ENCODE peak calls at places on chromosomes 11 and 22, in four cellular contexts. R, Y, P and U are unnamed samples.

GRCh38 chr11:100585728-100586127 is 101.4 kb upstream of the ARHGAP42 start:
- DNase-seq in Y (no peak), R (no peak), P (no peak), U (no peak)

GRCh38 chr11:132911186-132911585 is 621.1 kb downstream of the OPCML start:
- DNase-seq in Y (no peak), R (no peak), P (no peak), U (no peak)

GRCh38 chr22:38219644-38220043 is 17.9 kb downstream of the MAFF start:
- DNase-seq in Y (no peak), P (no peak), R (no peak), U (no peak)

GRCh38 chr22:37747090-37747714 is 50.4 kb downstream of the TRIOBP start:
- DNase-seq in R (no peak), Y (no peak), P (no peak), U (no peak)

GRCh38 chr11:13277719-13278619 is at the start of gene BMAL1:
- DNase-seq in Y (no peak), P (no peak), R (peak; percentile 46), U (peak; percentile 38)

GRCh38 chr11:94539420-94539819 is 4.3 kb upstream of the FUT4 start:
- DNase-seq in Y (no peak), R (no peak), P (no peak), U (no peak)

GRCh38 chr22:30304495-30305244 is 15.4 kb upstream of the CASTOR1 start:
- DNase-seq in R (peak; percentile 63), Y (no peak), P (no peak), U (no peak)

GRCh38 chr22:30985561-30986208 is 16.6 kb downstream of the TUG1 start:
- DNase-seq in P (no peak), Y (no peak), R (no peak), U (no peak)

GRCh38 chr11:34266090-34266912 is 91.5 kb downstream of the ABTB2 start:
- DNase-seq in P (no peak), R (peak; percentile 29), Y (no peak), U (no peak)

GRCh38 chr11:67441082-67441683 is 2.1 kb downstream of the CORO1B start:
- DNase-seq in Y (no peak), P (no peak), R (no peak), U (no peak)

GRCh38 chr11:65428578-65429068 is 6.0 kb downstream of the NEAT1 start:
- DNase-seq in P (no peak), Y (no peak), R (no peak), U (no peak)

GRCh38 chr22:39431821-39432251 is 25.0 kb upstream of the MGAT3 start:
- DNase-seq in Y (no peak), P (no peak), R (no peak), U (no peak)

GRCh38 chr11:28756977-28757376 is 648.8 kb downstream of the METTL15 start:
- DNase-seq in P (no peak), R (no peak), Y (no peak), U (no peak)

GRCh38 chr22:46515208-46516111 is 22.0 kb downstream of the CELSR1 start:
- DNase-seq in Y (no peak), P (no peak), R (no peak), U (no peak)

GRCh38 chr22:45318558-45319318 is 9.0 kb downstream of the FAM118A start:
- DNase-seq in P (peak; percentile 46), R (peak; percentile 25), Y (no peak), U (no peak)

GRCh38 chr11:111730871-111731591 is 35.2 kb downstream of the PPP2R1B start:
- DNase-seq in P (no peak), Y (no peak), R (no peak), U (no peak)

DNA sequence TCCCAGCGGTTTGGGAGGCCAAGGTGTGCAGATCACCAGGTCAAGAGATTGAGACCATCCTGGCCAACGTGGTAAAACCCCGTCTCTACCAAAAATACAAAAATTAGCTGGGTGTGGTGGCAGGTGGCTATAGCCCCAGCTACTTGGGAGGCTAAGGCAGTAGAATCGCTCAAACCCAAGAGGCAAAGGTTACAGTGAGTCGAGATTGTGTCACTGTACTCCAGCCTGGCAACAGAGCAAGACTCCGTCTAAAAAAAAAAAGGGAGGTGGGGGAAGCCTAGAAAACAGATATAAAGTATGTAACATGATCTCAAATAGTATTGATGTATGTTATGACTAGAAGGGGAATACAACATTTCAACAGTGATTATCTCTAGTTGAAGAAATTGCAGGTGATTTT is 61.5 kb downstream of the SLC1A2 start:
- DNase-seq in R (no peak), Y (no peak), P (no peak), U (no peak)
- TF ChIP-seq SPI1 in R (no peak), Y (no peak), P (no peak), U (no peak)

GRCh38 chr11:32829157-32829679 is 509 bp upstream of the PRRG4 start:
- DNase-seq in R (no peak), P (no peak), Y (no peak), U (no peak)

GRCh38 chr11:32829680-32830412 is at the start of gene PRRG4:
- DNase-seq in P (no peak), R (peak; percentile 80), Y (no peak), U (peak; percentile 62)

GRCh38 chr11:32831241-32831640 is 1.5 kb downstream of the PRRG4 start:
- DNase-seq in R (no peak), P (no peak), Y (no peak), U (no peak)

GRCh38 chr11:32830796-32831195 is 1.1 kb downstream of the PRRG4 start:
- DNase-seq in P (no peak), Y (no peak), R (no peak), U (no peak)

DNA sequence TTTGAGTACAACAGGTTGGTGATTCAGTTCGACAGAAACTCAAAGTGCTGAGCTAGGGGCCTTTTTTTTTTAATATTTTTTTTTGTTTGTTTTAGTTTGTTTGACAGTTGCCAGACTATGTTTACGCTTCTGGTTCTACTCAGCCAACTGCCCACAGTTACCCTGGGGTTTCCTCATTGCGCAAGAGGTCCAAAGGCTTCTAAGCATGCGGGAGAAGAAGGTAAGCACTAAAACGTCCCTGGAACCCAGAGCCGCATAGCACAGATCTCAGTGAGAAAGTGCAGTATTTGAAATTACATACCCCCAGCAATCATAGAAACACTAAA is 649 bp downstream of the PRRG4 start:
- DNase-seq in P (no peak), R (peak; percentile 71), Y (no peak), U (no peak)
- TF ChIP-seq SPI1 in P (no peak), R (no peak), Y (no peak), U (no peak)

GRCh38 chr22:16608931-16609330 is 16.3 kb upstream of the CCT8L2 start:
- DNase-seq in R (no peak), P (no peak), Y (peak; percentile 30), U (no peak)
- TF ChIP-seq SPI1 in R (no peak), P (no peak), Y (no peak), U (no peak)

GRCh38 chr11:70090989-70091388 is 12.9 kb downstream of the ANO1 start:
- DNase-seq in Y (no peak), P (no peak), R (no peak), U (no peak)
- TF ChIP-seq SPI1 in Y (no peak), P (no peak), R (no peak), U (no peak)

GRCh38 chr11:79438631-79439429 is 2.0 kb downstream of the TENM4 start:
- DNase-seq in Y (no peak), P (no peak), R (no peak), U (no peak)
- TF ChIP-seq SPI1 in Y (no peak), P (no peak), R (no peak), U (no peak)

GRCh38 chr11:83521647-83522596 is 235.8 kb upstream of the CCDC90B start:
- DNase-seq in Y (peak; percentile 7), P (no peak), R (no peak), U (no peak)
- TF ChIP-seq SPI1 in Y (no peak), P (no peak), R (no peak), U (no peak)

GRCh38 chr22:50035131-50035881 is 22.7 kb upstream of the IL17REL start:
- DNase-seq in R (no peak), P (no peak), Y (no peak), U (no peak)

GRCh38 chr22:50032941-50033601 is 20.5 kb upstream of the IL17REL start:
- DNase-seq in Y (no peak), R (no peak), P (no peak), U (no peak)

GRCh38 chr22:50032109-50032871 is 19.7 kb upstream of the IL17REL start:
- DNase-seq in P (no peak), R (no peak), Y (no peak), U (no peak)

GRCh38 chr22:50035976-50036375 is 22.1 kb downstream of the TTLL8 start:
- DNase-seq in Y (no peak), P (no peak), R (no peak), U (no peak)

GRCh38 chr22:50034126-50035081 is 21.8 kb upstream of the IL17REL start:
- DNase-seq in P (no peak), Y (no peak), R (no peak), U (no peak)
- TF ChIP-seq SPI1 in P (no peak), Y (no peak), R (no peak), U (no peak)